ENCODE peak calls at places on chromosomes 1 and 21, in ten cellular contexts. A, X, L, R, P, B, U, I, H and W are unnamed samples.
A peak's percentile ranks its signal among the peaks of the same experiment; 100 is the strongest.

GRCh38 chr21:41932191-41932575 is 21.6 kb downstream of the C2CD2 start:
- DNase-seq in L (peak; percentile 85), A (peak; percentile 47), X (no peak), I (no peak), B (no peak), P (no peak), U (peak; percentile 84), R (no peak), H (peak; percentile 51), W (peak; percentile 61)

GRCh38 chr1:23792151-23792945 is 1.4 kb downstream of the LYPLA2 start:
- DNase-seq in P (no peak), I (no peak), R (no peak), A (no peak), U (no peak), B (peak; percentile 44), L (no peak), H (no peak), X (no peak), W (no peak)

GRCh38 chr1:39110882-39111281 is 84.7 kb downstream of the NDUFS5 start:
- DNase-seq in R (no peak), A (no peak), P (no peak), I (no peak), B (no peak), X (no peak), U (no peak), H (no peak), L (peak; percentile 66), W (no peak)

GRCh38 chr1:15939181-15940109 is 36.5 kb downstream of the ZBTB17 start:
- DNase-seq in X (peak; percentile 71), P (no peak), H (no peak), L (no peak), U (no peak), A (no peak), R (peak; percentile 60), B (peak; percentile 84), I (peak; percentile 71), W (no peak)

GRCh38 chr1:61569212-61569621 is 155.7 kb downstream of the TM2D1 start:
- DNase-seq in I (no peak), H (no peak), B (peak; percentile 52), X (no peak), P (no peak), U (no peak), A (no peak), L (no peak), R (no peak), W (no peak)

GRCh38 chr1:35563166-35563565 is 5.6 kb downstream of the NCDN start:
- DNase-seq in X (no peak), A (no peak), L (no peak), R (no peak), P (no peak), H (no peak), U (no peak), B (no peak), I (no peak), W (no peak)

GRCh38 chr1:115090547-115090946 is 1.2 kb upstream of the TSPAN2 start:
- DNase-seq in A (no peak), B (no peak), X (no peak), H (no peak), I (no peak), U (no peak), P (peak; percentile 81), R (no peak), L (peak; percentile 34), W (no peak)

GRCh38 chr1:233114860-233115259 is 164.4 kb downstream of the NTPCR start:
- DNase-seq in I (no peak), P (no peak), X (no peak), H (no peak), B (no peak), A (no peak), R (no peak), U (no peak), L (no peak), W (no peak)

GRCh38 chr21:33266784-33267135 is 593 bp downstream of the IL10RB start:
- DNase-seq in B (peak; percentile 48), P (no peak), A (no peak), H (no peak), I (no peak), R (no peak), U (no peak), L (no peak), X (peak; percentile 69), W (no peak)

GRCh38 chr1:100400332-100400933 is 48.1 kb downstream of the CDC14A start:
- DNase-seq in A (peak; percentile 2), L (peak; percentile 36), R (no peak), U (no peak), X (no peak), H (no peak), P (no peak), I (no peak), B (peak; percentile 12), W (no peak)

GRCh38 chr1:167715653-167716302 is 6.0 kb upstream of the MPZL1 start:
- DNase-seq in H (no peak), R (no peak), X (no peak), L (no peak), P (no peak), B (no peak), I (no peak), U (no peak), A (no peak), W (no peak)
- TF ChIP-seq CTCF in H (no peak), R (no peak), X (peak; percentile 14), L (no peak), P (no peak), B (no peak), I (no peak), U (no peak), A (no peak), W (no peak)

GRCh38 chr1:27058976-27059688 is 46.5 kb upstream of the TENT5B start:
- DNase-seq in L (no peak), P (no peak), B (no peak), X (peak; percentile 25), U (no peak), R (no peak), I (no peak), A (no peak), H (no peak), W (no peak)

GRCh38 chr1:27057389-27057788 is 44.7 kb upstream of the TENT5B start:
- DNase-seq in L (no peak), I (no peak), B (peak; percentile 67), H (no peak), U (no peak), R (no peak), X (peak; percentile 35), A (no peak), P (no peak), W (no peak)

GRCh38 chr1:27060879-27061278 is 48.2 kb upstream of the TENT5B start:
- DNase-seq in H (no peak), I (no peak), U (no peak), X (peak; percentile 26), A (no peak), B (no peak), R (no peak), L (no peak), P (no peak), W (no peak)

GRCh38 chr1:27054381-27054780 is 41.7 kb upstream of the TENT5B start:
- DNase-seq in U (no peak), R (no peak), X (no peak), A (no peak), I (no peak), P (no peak), L (no peak), H (no peak), B (no peak), W (no peak)

GRCh38 chr1:27057801-27058647 is 45.4 kb upstream of the TENT5B start:
- DNase-seq in B (peak; percentile 68), A (no peak), R (no peak), I (no peak), U (no peak), P (no peak), H (no peak), L (peak; percentile 25), X (peak; percentile 24), W (no peak)
- H3K4me3 ChIP-seq in B (no peak overlapping the region), A (no peak overlapping the region), R (no peak overlapping the region), I (no peak overlapping the region), U (no peak overlapping the region), P (no peak overlapping the region), H (no peak overlapping the region), L (no peak overlapping the region), X (no peak overlapping the region), W (no peak overlapping the region)

DNA sequence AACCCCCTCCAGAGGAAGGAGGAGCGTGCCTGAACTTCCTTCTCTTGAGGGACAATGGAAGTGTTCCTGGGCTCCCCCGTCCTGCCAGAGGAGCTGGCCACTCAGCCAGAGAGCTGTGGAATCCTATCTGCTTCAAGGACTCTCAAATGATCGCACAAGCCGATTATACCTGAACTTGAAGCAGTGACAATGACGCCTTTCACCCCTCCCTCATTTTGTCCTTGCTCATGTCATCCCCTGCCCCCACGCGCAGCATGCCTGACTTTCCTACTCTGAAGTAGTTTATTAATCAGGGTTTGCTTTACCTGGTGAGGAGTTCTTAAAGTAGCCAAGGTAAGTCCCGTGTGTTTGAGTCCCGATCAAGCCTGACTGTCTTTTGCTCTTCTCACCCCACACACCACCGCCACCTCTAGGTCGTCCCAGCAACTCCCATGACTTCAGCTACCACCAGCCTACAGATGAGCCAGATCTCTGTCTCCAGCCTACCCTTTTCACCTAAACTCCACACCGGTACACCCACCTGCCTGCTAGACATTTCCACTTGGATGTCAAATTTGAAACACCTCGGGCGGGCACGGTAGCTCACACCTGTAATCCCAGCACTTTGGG is 25.0 kb upstream of the PRELP start:
- DNase-seq in I (no peak), B (no peak), R (no peak), A (no peak), P (no peak), X (no peak), U (no peak), L (no peak), H (no peak), W (no peak)
- TF ChIP-seq CTCF in I (no peak), B (no peak), R (no peak), A (no peak), P (no peak), X (no peak), U (no peak), L (no peak), H (no peak), W (no peak)

GRCh38 chr1:173866462-173866861 is 1.3 kb downstream of the GAS5 start:
- DNase-seq in B (no peak), R (no peak), H (no peak), L (peak; percentile 13), I (no peak), X (no peak), U (no peak), A (no peak), P (no peak), W (no peak)

GRCh38 chr1:173865468-173866164 is 2.2 kb downstream of the GAS5 start:
- DNase-seq in R (no peak), B (no peak), I (no peak), X (no peak), L (peak; percentile 9), H (no peak), P (no peak), A (no peak), U (no peak), W (no peak)

GRCh38 chr1:173863224-173864151 is 4.3 kb downstream of the GAS5 start:
- DNase-seq in A (no peak), H (no peak), R (no peak), L (peak; percentile 14), U (no peak), X (no peak), B (no peak), P (no peak), I (no peak), W (no peak)

GRCh38 chr1:173862769-173863223 is 5.0 kb downstream of the GAS5 start:
- DNase-seq in X (no peak), R (no peak), H (no peak), P (no peak), I (no peak), B (no peak), A (no peak), U (no peak), L (peak; percentile 34), W (no peak)

GRCh38 chr1:173864179-173864867 is 3.5 kb downstream of the GAS5 start:
- DNase-seq in R (no peak), I (no peak), P (no peak), A (no peak), X (no peak), B (no peak), H (no peak), L (peak; percentile 15), U (no peak), W (no peak)
- H3K4me3 ChIP-seq in R (peak overlapping the region; percentile 59), I (no peak overlapping the region), P (no peak overlapping the region), A (peak overlapping the region; percentile 84), X (no peak overlapping the region), B (peak overlapping the region; percentile 82), H (peak overlapping the region; percentile 95), L (no peak overlapping the region), U (no peak overlapping the region), W (peak overlapping the region; percentile 77)